ENCODE peak calls at places on chromosome 5, in ten cellular contexts. R is Peyer's patch, H is endothelial cell of umbilical vein, P is OCI-LY7, T is neuronal stem cell, V is heart right ventricle, J is body of pancreas, I is WERI-Rb-1, M is tibial artery, D is neural progenitor cell. W is an unnamed sample.

GRCh38 chr5:142924135-142924883 is 154.1 kb downstream of the ARHGAP26 start:
- DNase-seq in J (no peak), P (peak; percentile 5), M (no peak), I (no peak), H (no peak), V (no peak), R (no peak), T (no peak), D (no peak), W (no peak)

GRCh38 chr5:96049398-96050272 is 88.0 kb upstream of the ELL2 start:
- DNase-seq in M (no peak), I (no peak), R (no peak), T (no peak), P (no peak), V (no peak), H (peak; percentile 83), D (no peak), J (no peak), W (no peak)

GRCh38 chr5:164057121-164057520 is 551.7 kb downstream of the MAT2B start:
- DNase-seq in I (no peak), H (no peak), J (no peak), P (no peak), R (no peak), V (no peak), M (no peak), D (no peak), T (no peak), W (no peak)

GRCh38 chr5:58407042-58407709 is 52.7 kb downstream of the PLK2 start:
- DNase-seq in I (no peak), J (no peak), T (no peak), M (no peak), D (no peak), H (no peak), R (no peak), V (no peak), P (no peak), W (no peak)

GRCh38 chr5:172007153-172007794 is 836 bp upstream of the FBXW11 start:
- DNase-seq in M (no peak), J (no peak), R (no peak), P (peak; percentile 52), H (no peak), D (peak; percentile 51), I (no peak), T (no peak), V (no peak), W (no peak)

GRCh38 chr5:28862137-28862859 is 1823.9 kb upstream of the CDH9 start:
- DNase-seq in H (no peak), D (peak; percentile 11), R (no peak), M (no peak), I (no peak), P (no peak), J (no peak), V (no peak), T (no peak), W (no peak)

GRCh38 chr5:177552839-177553455 is 1.4 kb downstream of the FAM193B start:
- DNase-seq in D (peak; percentile 20), I (no peak), R (no peak), H (no peak), J (no peak), T (no peak), P (no peak), V (no peak), M (no peak), W (no peak)

GRCh38 chr5:71924325-71924724 is 182.9 kb upstream of the MAP1B start:
- DNase-seq in T (no peak), J (no peak), H (no peak), V (no peak), R (no peak), M (no peak), I (no peak), P (no peak), D (no peak), W (no peak)

GRCh38 chr5:39013938-39014337 is 60.3 kb downstream of the RICTOR start:
- DNase-seq in I (no peak), P (no peak), M (no peak), T (no peak), R (no peak), D (no peak), V (no peak), H (no peak), J (no peak), W (no peak)

GRCh38 chr5:74424162-74424868 is 216.2 kb downstream of the ENC1 start:
- DNase-seq in P (no peak), M (peak; percentile 66), T (no peak), D (no peak), H (no peak), J (peak; percentile 36), V (no peak), I (no peak), R (no peak), W (no peak)

GRCh38 chr5:143527808-143528207 is 124.3 kb upstream of the NR3C1 start:
- DNase-seq in I (no peak), V (no peak), H (no peak), D (no peak), T (no peak), R (no peak), J (no peak), M (no peak), P (no peak), W (no peak)

GRCh38 chr5:120913396-120913795 is 449.3 kb downstream of the PRR16 start:
- DNase-seq in R (no peak), J (no peak), V (no peak), I (no peak), H (no peak), M (no peak), D (peak; percentile 11), T (peak; percentile 5), P (no peak), W (no peak)

DNA sequence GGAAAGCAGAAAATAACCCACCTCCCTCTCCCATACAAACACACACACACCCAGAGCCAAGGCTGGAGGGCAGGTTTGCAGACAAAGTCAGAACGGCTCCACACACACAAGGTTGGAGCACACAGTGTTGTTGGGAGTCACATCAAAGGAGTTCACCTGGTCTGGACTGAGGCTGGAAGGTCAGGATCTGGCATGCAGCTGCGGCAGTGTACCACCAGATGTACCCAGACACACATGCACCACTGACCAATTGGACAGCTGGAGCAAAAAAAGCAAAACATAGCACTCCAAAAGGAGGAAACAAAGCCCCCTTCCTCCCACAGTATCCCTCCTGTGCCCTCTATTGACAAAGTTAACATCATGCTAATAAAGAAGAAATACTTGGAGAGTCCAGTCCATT is 94.6 kb upstream of the KIF2A start:
- DNase-seq in T (no peak), I (no peak), M (no peak), H (no peak), J (no peak), P (no peak), V (no peak), D (no peak), R (no peak), W (no peak)
- H3K27ac ChIP-seq in T (no peak overlapping the region), I (no peak overlapping the region), M (no peak overlapping the region), H (no peak overlapping the region), J (no peak overlapping the region), P (no peak overlapping the region), V (no peak overlapping the region), D (no peak overlapping the region), R (no peak overlapping the region), W (no peak overlapping the region)

GRCh38 chr5:134099288-134099872 is 15.1 kb upstream of the TCF7 start:
- DNase-seq in M (no peak), I (no peak), J (no peak), D (no peak), R (no peak), T (no peak), V (no peak), H (no peak), P (peak; percentile 17), W (no peak)
- H3K4me3 ChIP-seq in M (no peak overlapping the region), I (no peak overlapping the region), J (no peak overlapping the region), D (no peak overlapping the region), R (no peak overlapping the region), T (no peak overlapping the region), V (no peak overlapping the region), H (no peak overlapping the region), P (no peak overlapping the region), W (no peak overlapping the region)

DNA sequence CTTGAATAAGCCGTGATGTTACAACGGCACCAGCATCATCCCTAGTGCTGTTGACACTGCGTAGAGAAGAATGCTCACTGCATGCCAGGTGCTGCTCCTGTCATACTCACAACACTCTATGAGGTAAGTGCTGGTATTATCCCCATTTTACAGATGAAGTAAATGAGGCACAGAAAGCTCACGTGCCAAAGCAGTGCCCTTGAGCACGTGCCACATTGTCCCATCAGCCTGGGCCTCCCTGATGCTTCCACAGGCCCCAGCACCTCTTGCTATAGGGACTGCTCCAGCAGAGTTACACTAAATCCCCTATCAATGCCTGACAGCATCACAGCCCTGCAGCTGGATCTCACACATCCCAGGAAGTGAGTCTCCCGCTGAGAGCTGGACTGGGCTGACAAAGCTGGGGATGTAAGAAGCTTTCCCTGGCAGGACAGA is 216.1 kb downstream of the FSTL4 start:
- DNase-seq in I (no peak), V (no peak), D (peak; percentile 90), R (no peak), H (no peak), P (no peak), T (peak; percentile 49), J (no peak), M (no peak), W (peak; percentile 41)
- H3K27ac ChIP-seq in I (no peak overlapping the region), V (no peak overlapping the region), D (peak overlapping the region; percentile 83), R (no peak overlapping the region), H (no peak overlapping the region), P (no peak overlapping the region), T (no peak overlapping the region), J (no peak overlapping the region), M (no peak overlapping the region), W (no peak overlapping the region)

GRCh38 chr5:139638090-139638735 is 9.9 kb upstream of the CXXC5 start:
- DNase-seq in T (no peak), H (peak; percentile 38), P (peak; percentile 81), V (peak; percentile 86), D (peak; percentile 59), R (peak; percentile 86), J (peak; percentile 96), I (peak; percentile 76), M (peak; percentile 79), W (peak; percentile 92)
- H3K4me3 ChIP-seq in T (peak overlapping the region; percentile 43), H (no peak overlapping the region), P (peak overlapping the region; percentile 64), V (peak overlapping the region; percentile 57), D (peak overlapping the region; percentile 56), R (peak overlapping the region; percentile 51), J (no peak overlapping the region), I (peak overlapping the region; percentile 54), M (peak overlapping the region; percentile 65), W (peak overlapping the region; percentile 74)

GRCh38 chr5:118692811-118693342 is 295.5 kb downstream of the DTWD2 start:
- DNase-seq in V (no peak), T (no peak), M (no peak), H (no peak), D (peak; percentile 57), J (no peak), P (no peak), I (peak; percentile 42), R (no peak), W (no peak)
- H3K27ac ChIP-seq in V (no peak overlapping the region), T (no peak overlapping the region), M (no peak overlapping the region), H (no peak overlapping the region), D (no peak overlapping the region), J (no peak overlapping the region), P (no peak overlapping the region), I (no peak overlapping the region), R (no peak overlapping the region), W (no peak overlapping the region)

DNA sequence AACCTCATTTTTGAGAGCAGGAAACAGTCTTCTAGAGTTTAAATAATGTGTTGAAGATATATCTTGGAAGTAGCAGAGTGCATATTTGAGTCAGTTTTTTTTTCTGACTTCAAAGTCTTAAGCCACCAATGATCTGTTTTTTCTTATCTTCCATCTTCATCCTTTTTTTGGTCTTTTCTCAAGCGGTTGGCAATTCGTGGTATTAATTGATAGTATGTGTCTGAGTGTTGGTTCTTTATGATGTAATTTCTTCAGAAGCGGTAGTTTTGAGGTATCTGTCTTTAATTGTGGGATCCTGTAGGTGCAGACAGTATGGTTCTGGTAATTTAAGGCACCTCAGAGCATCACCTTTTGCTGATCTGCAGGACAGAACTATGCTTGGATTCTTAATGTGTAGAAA is 3.9 kb downstream of the CSNK1G3 start:
- DNase-seq in I (no peak), P (no peak), H (no peak), V (no peak), J (no peak), D (no peak), M (no peak), T (no peak), R (no peak), W (no peak)
- H3K4me3 ChIP-seq in I (no peak overlapping the region), P (no peak overlapping the region), H (no peak overlapping the region), V (no peak overlapping the region), J (no peak overlapping the region), D (no peak overlapping the region), M (no peak overlapping the region), T (no peak overlapping the region), R (no peak overlapping the region), W (no peak overlapping the region)